ENCODE peak calls at places on chromosomes 12 and 14, in seven cellular contexts. Z is adrenal gland, N is upper lobe of left lung, M is stomach, Q is thyroid gland, H is A549, R is spleen. P is an unnamed sample.

GRCh38 chr12:462936-463705 is 3.4 kb downstream of the B4GALNT3 start:
- DNase-seq in H (no peak), Z (no peak), N (peak), R (no peak), M (peak), Q (peak), P (no peak)

GRCh38 chr12:111347891-111348644 is 20.8 kb downstream of the PHETA1 start:
- DNase-seq in Q (no peak), H (no peak), R (no peak), Z (no peak), N (no peak), M (no peak), P (no peak)

GRCh38 chr14:56857206-56857605 is 46.9 kb upstream of the OTX2 start:
- DNase-seq in N (no peak), Q (no peak), H (no peak), R (no peak), M (no peak), Z (no peak), P (no peak)

GRCh38 chr12:52036587-52037171 is 14.6 kb upstream of the NR4A1 start:
- DNase-seq in N (peak), M (peak), R (peak), H (peak), Q (peak), Z (peak), P (peak)

GRCh38 chr12:19624401-19624930 is 185.2 kb downstream of the AEBP2 start:
- DNase-seq in Z (no peak), Q (no peak), H (no peak), R (no peak), N (no peak), M (no peak), P (no peak)

GRCh38 chr12:78928200-78929074 is 63.9 kb downstream of the SYT1 start:
- DNase-seq in Q (no peak), N (no peak), Z (no peak), H (peak), R (no peak), M (no peak), P (no peak)

GRCh38 chr14:68793734-68794129 is 865 bp upstream of the ZFP36L1 start:
- DNase-seq in N (no peak), Z (no peak), Q (no peak), M (no peak), H (no peak), R (peak), P (no peak)

GRCh38 chr14:73237786-73238261 is 518 bp downstream of the PAPLN start:
- DNase-seq in M (no peak), N (no peak), Q (peak), Z (no peak), H (peak), R (peak), P (no peak)

GRCh38 chr14:20706657-20707355 is 18.2 kb downstream of the ANG start:
- DNase-seq in Q (no peak), Z (no peak), H (no peak), R (no peak), M (no peak), N (no peak), P (no peak)
- H3K4me3 ChIP-seq in Q (no peak), Z (no peak), H (no peak), R (no peak), M (no peak), N (no peak), P (no peak)

GRCh38 chr14:101731187-101732080 is 30.1 kb upstream of the PPP2R5C start:
- DNase-seq in H (peak), R (peak), M (peak), Q (peak), Z (peak), N (peak), P (no peak)
- TF ChIP-seq POLR2A in H (no peak), R (peak), M (no peak), Q (no peak), Z (no peak), N (no peak), P (no peak)

DNA sequence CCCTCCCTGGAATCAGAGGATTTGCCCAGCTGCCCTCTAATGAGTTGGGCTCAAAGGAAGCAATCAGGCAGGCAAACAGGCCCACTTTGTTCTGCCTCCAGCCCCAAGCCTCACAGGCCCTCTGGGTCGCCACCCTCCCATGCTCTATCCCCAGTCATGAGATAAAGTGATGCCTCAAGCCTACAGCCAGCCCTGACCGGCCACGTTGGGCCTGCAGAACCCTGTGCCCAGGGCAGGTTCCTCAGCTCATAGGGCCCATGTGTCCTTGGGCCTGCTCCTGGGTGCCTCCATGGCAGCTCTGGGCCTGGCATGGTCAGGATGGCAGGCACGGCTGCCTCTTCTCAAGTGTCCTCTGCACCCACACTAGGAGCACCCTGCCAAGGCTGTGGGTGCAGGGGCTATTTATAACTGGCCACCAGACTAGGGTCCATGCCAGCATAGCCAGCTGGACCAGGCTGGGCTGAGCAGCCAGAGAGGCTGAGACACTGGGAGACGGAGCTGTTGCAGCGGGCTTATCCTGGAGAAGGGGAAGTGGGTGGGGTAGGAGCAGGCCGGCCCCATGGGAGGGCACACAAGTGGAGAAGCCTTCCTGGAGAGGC is 20.2 kb downstream of the HDAC7 start:
- DNase-seq in Q (peak), N (no peak), M (no peak), Z (no peak), R (no peak), H (no peak), P (no peak)
- H3K27ac ChIP-seq in Q (no peak), N (peak), M (peak), Z (peak), R (peak), H (no peak), P (no peak)

GRCh38 chr14:70257526-70257925 is 68.8 kb upstream of the SLC8A3 start:
- DNase-seq in Z (no peak), R (no peak), H (no peak), Q (no peak), N (no peak), M (no peak), P (no peak)

GRCh38 chr14:70259420-70259819 is 70.7 kb upstream of the SLC8A3 start:
- DNase-seq in M (no peak), Z (no peak), N (no peak), R (no peak), Q (no peak), H (no peak), P (no peak)

GRCh38 chr14:70254476-70254961 is 65.8 kb upstream of the SLC8A3 start:
- DNase-seq in Q (peak), Z (peak), R (peak), N (peak), M (peak), H (no peak), P (no peak)
- H3K4me3 ChIP-seq in Q (peak), Z (no peak), R (peak), N (peak), M (peak), H (peak), P (peak)

GRCh38 chr12:120470150-120470817 is 736 bp upstream of the SRSF9 start:
- DNase-seq in N (no peak), M (no peak), Z (no peak), R (peak), Q (no peak), H (peak), P (no peak)

GRCh38 chr12:120467439-120467838 is 2.1 kb downstream of the SRSF9 start:
- DNase-seq in M (no peak), N (no peak), Q (no peak), Z (no peak), R (no peak), H (no peak), P (no peak)

GRCh38 chr12:120468846-120469449 is 600 bp downstream of the SRSF9 start:
- DNase-seq in Q (peak), M (peak), R (peak), N (peak), H (peak), Z (peak), P (peak)

GRCh38 chr12:120468271-120468845 is 1.2 kb downstream of the SRSF9 start:
- DNase-seq in Q (peak), R (peak), N (peak), H (peak), Z (peak), M (peak), P (no peak)

GRCh38 chr12:120469450-120470149 is at the start of gene SRSF9:
- DNase-seq in R (peak), H (peak), Z (peak), M (peak), N (peak), Q (peak), P (peak)
- TF ChIP-seq POLR2A in R (peak), H (peak), Z (peak), M (no peak), N (peak), Q (no peak), P (peak)

GRCh38 chr12:124767075-124767821 is 96.4 kb downstream of the SCARB1 start:
- DNase-seq in M (peak), H (peak), N (peak), Q (peak), R (peak), Z (peak), P (peak)

GRCh38 chr12:124769881-124770512 is 93.7 kb downstream of the SCARB1 start:
- DNase-seq in Z (no peak), R (no peak), Q (no peak), N (no peak), H (no peak), M (no peak), P (no peak)

GRCh38 chr12:124768462-124769165 is 95.0 kb downstream of the SCARB1 start:
- DNase-seq in R (no peak), N (no peak), Z (no peak), H (no peak), Q (no peak), M (no peak), P (no peak)

GRCh38 chr12:124770725-124771124 is 92.9 kb downstream of the SCARB1 start:
- DNase-seq in M (no peak), Z (no peak), Q (no peak), H (no peak), R (no peak), N (no peak), P (no peak)

GRCh38 chr12:124769166-124769530 is 94.5 kb downstream of the SCARB1 start:
- DNase-seq in M (no peak), H (no peak), R (no peak), Q (no peak), N (no peak), Z (no peak), P (no peak)
- H3K27ac ChIP-seq in M (no peak), H (peak), R (no peak), Q (no peak), N (no peak), Z (no peak), P (no peak)

DNA sequence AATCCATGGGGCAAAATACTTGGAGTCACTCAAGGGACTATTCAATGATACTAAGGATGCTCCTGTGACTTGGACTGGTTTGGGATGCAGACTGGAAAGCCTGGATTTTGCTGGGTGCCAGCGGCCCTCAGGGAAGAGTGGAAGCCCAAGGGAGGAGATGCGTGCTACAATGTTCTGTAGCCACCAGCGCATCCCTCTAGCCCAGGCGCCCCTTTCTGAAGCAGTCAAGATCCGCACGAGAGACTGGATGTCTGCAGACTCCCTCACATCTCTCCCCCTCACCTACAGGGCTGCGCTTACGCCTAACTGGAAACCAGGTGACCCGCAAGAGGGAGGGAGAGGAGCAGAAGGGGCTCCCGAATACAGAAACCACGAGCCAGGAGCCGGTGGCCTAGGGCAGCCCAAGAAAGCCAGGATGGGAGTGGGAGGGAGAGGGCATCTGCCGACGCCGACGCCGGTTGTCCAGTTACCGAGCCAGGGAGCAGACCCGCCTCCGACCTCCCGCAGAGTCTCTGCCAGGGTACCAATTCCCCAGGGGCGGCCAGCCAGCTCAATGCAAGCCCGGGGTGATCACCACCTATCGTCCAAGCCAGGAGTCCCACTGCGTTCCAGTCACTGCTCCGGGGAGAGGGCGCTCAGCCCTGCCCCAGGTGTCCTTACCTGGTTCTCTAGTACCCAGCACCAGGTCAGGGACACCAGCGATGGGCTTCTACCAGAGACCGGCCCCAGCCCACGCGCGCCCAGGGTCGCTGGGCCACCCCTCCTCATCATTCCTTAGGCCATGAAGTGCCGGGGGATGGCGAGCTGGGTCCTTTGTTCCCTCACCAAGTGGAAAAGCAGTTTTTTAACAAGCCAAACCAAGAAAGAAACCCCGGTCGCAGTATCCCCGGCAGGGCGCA is 1.2 kb downstream of the NTN4 start:
- DNase-seq in Q (peak), Z (peak), R (no peak), N (peak), H (peak), M (peak), P (no peak)
- H3K4me3 ChIP-seq in Q (peak), Z (peak), R (peak), N (peak), H (peak), M (peak), P (peak)

DNA sequence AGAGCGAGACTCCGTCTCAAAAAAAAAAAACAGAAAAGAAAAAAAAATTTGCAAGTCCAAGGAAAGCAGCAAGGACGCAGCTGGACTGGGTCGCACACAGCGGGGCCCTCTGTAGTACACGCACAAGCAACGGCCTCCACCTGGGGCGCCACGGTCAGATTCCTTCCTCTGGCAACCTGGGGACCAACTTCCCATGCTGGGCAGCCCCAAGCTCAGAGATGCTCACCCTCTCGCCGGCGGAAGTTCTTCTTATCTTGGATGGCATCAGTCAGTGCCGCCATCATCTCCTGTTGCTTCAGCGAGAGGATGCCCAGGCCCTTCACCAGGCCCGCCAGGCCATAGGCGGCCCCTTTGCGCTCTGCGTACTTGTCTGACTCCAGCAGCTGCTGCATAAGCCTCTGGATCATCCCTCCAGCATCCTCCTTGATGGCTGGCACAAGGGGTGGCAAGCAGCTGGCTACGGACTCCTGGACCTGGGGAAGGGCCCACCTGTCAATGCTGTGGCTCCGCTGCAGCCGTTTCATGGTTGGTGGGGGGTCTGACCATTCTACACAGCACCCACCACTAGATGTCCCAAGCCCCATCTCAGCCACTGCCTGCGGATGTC is 34.5 kb upstream of the RAB35 start:
- DNase-seq in N (no peak), R (no peak), H (no peak), M (no peak), Z (no peak), Q (no peak), P (no peak)
- TF ChIP-seq POLR2A in N (no peak), R (no peak), H (no peak), M (no peak), Z (no peak), Q (no peak), P (no peak)

DNA sequence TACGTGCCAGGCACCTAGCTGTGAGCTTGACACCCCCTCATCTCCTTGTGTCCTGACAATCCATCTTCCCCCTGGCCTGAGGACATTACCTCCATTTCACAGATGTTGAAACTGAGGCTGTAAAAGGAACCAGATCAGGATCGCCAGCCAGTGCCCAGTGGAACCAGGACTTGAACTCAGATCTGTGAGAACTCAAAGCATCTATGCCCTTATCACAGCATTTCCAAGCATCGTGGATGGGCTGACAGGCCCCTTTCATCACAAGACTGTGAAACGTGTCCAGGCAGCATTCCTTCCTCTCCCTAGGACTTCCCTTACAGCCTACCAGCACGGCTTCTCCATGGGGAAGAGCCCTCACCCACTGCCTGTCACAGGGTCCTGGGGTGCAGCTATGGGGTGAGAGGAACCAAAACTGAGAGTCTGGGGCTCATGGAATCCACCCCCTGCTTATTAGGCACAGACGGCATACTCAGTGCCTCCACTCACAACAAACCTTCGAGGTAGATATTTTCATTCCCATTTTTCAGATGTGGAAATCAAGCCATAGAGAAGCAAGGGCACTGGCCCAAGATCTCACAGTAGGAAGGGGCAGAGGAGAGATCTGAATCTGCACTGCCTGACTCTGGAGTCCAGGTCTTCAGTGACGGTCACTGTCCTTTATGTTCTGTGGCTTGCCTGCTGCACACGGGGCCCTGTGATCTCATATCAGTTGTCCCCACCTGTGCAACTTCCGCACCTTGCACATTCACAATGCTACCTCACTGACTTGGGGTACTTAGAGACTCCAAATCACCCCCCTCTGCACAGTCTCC is 26.8 kb downstream of the CMKLR1 start:
- DNase-seq in Z (no peak), H (no peak), Q (no peak), N (no peak), R (no peak), M (no peak), P (no peak)
- H3K27ac ChIP-seq in Z (peak), H (no peak), Q (no peak), N (peak), R (peak), M (peak), P (no peak)

GRCh38 chr12:43551971-43552559 is at the start of gene ADAMTS20:
- DNase-seq in M (no peak), Q (no peak), Z (no peak), H (no peak), N (no peak), R (no peak), P (no peak)
- H3K4me3 ChIP-seq in M (peak), Q (no peak), Z (no peak), H (no peak), N (no peak), R (no peak), P (no peak)

P was measured in tibial nerve.